ENCODE peak calls at places on chromosomes 2 and 18, in four cellular contexts. H, P, X and L are unnamed samples.

GRCh38 chr2:190499273-190499672 is 35.2 kb downstream of the NEMP2 start:
- DNase-seq in H (no peak), P (no peak), X (no peak), L (no peak)

GRCh38 chr2:64846175-64846574 is 143.0 kb upstream of the SLC1A4 start:
- DNase-seq in H (no peak), P (no peak), X (peak), L (no peak)

GRCh38 chr2:195359043-195359735 is 297.8 kb upstream of the SLC39A10 start:
- DNase-seq in H (no peak), P (no peak), X (no peak), L (no peak)

GRCh38 chr18:31598021-31598805 is 6.5 kb downstream of the TTR start:
- DNase-seq in H (no peak), P (no peak), X (no peak), L (no peak)

GRCh38 chr2:108194409-108195132 is 45.2 kb upstream of the SULT1C3 start:
- DNase-seq in H (no peak), P (no peak), X (peak), L (no peak)

GRCh38 chr2:216426938-216427337 is 14.7 kb downstream of the SMARCAL1 start:
- DNase-seq in H (no peak), P (no peak), X (peak), L (no peak)

GRCh38 chr2:23381084-23381483 is 3.9 kb upstream of the KLHL29 start:
- DNase-seq in H (peak), P (no peak), X (peak), L (peak)

GRCh38 chr18:13725566-13726227 is 661 bp downstream of the FAM210A start:
- DNase-seq in H (no peak), P (no peak), X (peak), L (no peak)

GRCh38 chr2:230824406-230824978 is 40.2 kb upstream of the ITM2C start:
- DNase-seq in H (peak), P (peak), X (peak), L (no peak)

GRCh38 chr2:38122344-38122743 is 46.4 kb upstream of the CYP1B1 start:
- DNase-seq in H (no peak), P (no peak), X (peak), L (no peak)

GRCh38 chr18:57273194-57273593 is 79.2 kb upstream of the ST8SIA3 start:
- DNase-seq in H (no peak), P (no peak), X (no peak), L (no peak)

GRCh38 chr2:159894145-159894838 is 96.3 kb upstream of the CD302 start:
- DNase-seq in H (no peak), P (no peak), X (no peak), L (no peak)

GRCh38 chr18:48914581-48915251 is 36.0 kb downstream of the SMAD7 start:
- DNase-seq in H (no peak), P (no peak), X (no peak), L (no peak)

GRCh38 chr2:46164581-46165301 is 132.5 kb upstream of the EPAS1 start:
- DNase-seq in H (peak), P (peak), X (peak), L (peak)

GRCh38 chr2:127105656-127106456 is 1.1 kb downstream of the BIN1 start:
- DNase-seq in H (no peak), P (no peak), X (peak), L (no peak)